ENCODE peak calls at places on chromosomes 7 and 10, in five cellular contexts. S is H4, N is esophagus squamous epithelium, F is SK-MEL-5, M is RWPE1. T is an unnamed sample.

GRCh38 chr7:70887186-70887585 is 244.8 kb upstream of the GALNT17 start:
- DNase-seq in S (no peak), N (no peak), F (no peak), M (no peak), T (no peak)

GRCh38 chr10:12780634-12781601 is 220.6 kb downstream of the CCDC3 start:
- DNase-seq in S (no peak), N (no peak), F (no peak), M (no peak), T (no peak)

GRCh38 chr7:72405389-72405788 is 6.7 kb downstream of the CALN1 start:
- DNase-seq in S (peak), N (no peak), F (peak), M (peak), T (no peak)

GRCh38 chr10:105594301-105594700 is 953.2 kb downstream of the SORCS3 start:
- DNase-seq in S (no peak), N (no peak), F (no peak), M (peak), T (no peak)

GRCh38 chr7:146683439-146683838 is 566.8 kb downstream of the CNTNAP2 start:
- DNase-seq in S (peak), N (no peak), F (no peak), M (no peak), T (no peak)

GRCh38 chr7:116543664-116544063 is 18.8 kb downstream of the CAV1 start:
- DNase-seq in S (peak), N (no peak), F (no peak), M (no peak), T (no peak)

GRCh38 chr10:86001521-86001920 is 365.1 kb downstream of the GRID1 start:
- DNase-seq in S (no peak), N (no peak), F (no peak), M (no peak), T (no peak)

GRCh38 chr10:72729528-72729927 is 37.6 kb downstream of the MCU start:
- DNase-seq in S (no peak), N (no peak), F (no peak), M (no peak), T (no peak)

GRCh38 chr10:69337312-69338132 is 59.2 kb downstream of the HK1 start:
- DNase-seq in S (no peak), N (no peak), F (no peak), M (peak), T (peak)

GRCh38 chr7:14457567-14458453 is 444.7 kb downstream of the DGKB start:
- DNase-seq in S (peak), N (no peak), F (peak), M (peak), T (peak)

GRCh38 chr10:7408494-7409044 is 2.3 kb downstream of the SFMBT2 start:
- DNase-seq in S (peak), N (no peak), F (peak), M (peak), T (no peak)

GRCh38 chr7:47931788-47932425 is 16.4 kb downstream of the PKD1L1 start:
- DNase-seq in S (no peak), N (no peak), F (no peak), M (no peak), T (peak)

GRCh38 chr10:43396061-43396927 is 12.7 kb downstream of the HNRNPF start:
- DNase-seq in S (peak), N (no peak), F (peak), M (peak), T (peak)

T was measured in brain microvascular endothelial cell.